ENCODE peak calls at places on chromosomes 11 and 22, in four cellular contexts. R, F, Y and U are unnamed samples.

GRCh38 chr11:62922653-62923371 is 1.6 kb upstream of the CHRM1 start:
- DNase-seq in R (no peak), F (peak; percentile 87), Y (no peak), U (peak; percentile 87)

GRCh38 chr11:112321521-112322172 is 61.0 kb upstream of the PLET1 start:
- DNase-seq in R (peak; percentile 54), F (no peak), Y (peak; percentile 57), U (peak; percentile 62)

GRCh38 chr22:45833613-45834012 is 143.3 kb downstream of the WNT7B start:
- DNase-seq in R (no peak), F (no peak), Y (no peak), U (no peak)

GRCh38 chr11:35138606-35138948 is 394 bp upstream of the CD44 start:
- DNase-seq in R (peak; percentile 39), F (no peak), Y (no peak), U (no peak)

GRCh38 chr22:37229805-37230672 is 14.0 kb downstream of the RAC2 start:
- DNase-seq in R (no peak), F (peak; percentile 58), Y (peak; percentile 51), U (no peak)

GRCh38 chr11:47507016-47507631 is 45.8 kb downstream of the CELF1 start:
- DNase-seq in R (no peak), F (no peak), Y (no peak), U (no peak)

GRCh38 chr11:16606784-16607674 is 131.4 kb upstream of the C11orf58 start:
- DNase-seq in R (peak; percentile 50), F (peak; percentile 47), Y (no peak), U (peak; percentile 81)

GRCh38 chr11:122661182-122661945 is 5.8 kb downstream of the UBASH3B start:
- DNase-seq in R (no peak), F (no peak), Y (no peak), U (no peak)

GRCh38 chr11:100849009-100849913 is 162.2 kb downstream of the ARHGAP42 start:
- DNase-seq in R (no peak), F (no peak), Y (no peak), U (no peak)

GRCh38 chr11:124758355-124759267 is 3.5 kb downstream of the ESAM start:
- DNase-seq in R (peak; percentile 96), F (peak; percentile 65), Y (peak; percentile 59), U (peak; percentile 96)

GRCh38 chr22:45285431-45286058 is 796 bp downstream of the UPK3A start:
- DNase-seq in R (peak; percentile 81), F (no peak), Y (no peak), U (peak; percentile 84)

GRCh38 chr22:25475554-25476022 is 88.9 kb upstream of the GRK3 start:
- DNase-seq in R (no peak), F (no peak), Y (no peak), U (no peak)

GRCh38 chr11:44943118-44943517 is 7.6 kb downstream of the TP53I11 start:
- DNase-seq in R (no peak), F (no peak), Y (no peak), U (no peak)

GRCh38 chr22:41613456-41613855 is 7.4 kb downstream of the DESI1 start:
- DNase-seq in R (no peak), F (no peak), Y (no peak), U (no peak)

GRCh38 chr11:8773125-8773524 is 90.5 kb downstream of the RPL27A start:
- DNase-seq in R (no peak), F (no peak), Y (no peak), U (no peak)

GRCh38 chr11:8384199-8384821 is 120.6 kb upstream of the LMO1 start:
- DNase-seq in R (peak; percentile 74), F (peak; percentile 33), Y (no peak), U (peak; percentile 83)

GRCh38 chr11:126360049-126360446 is 4.6 kb downstream of the ST3GAL4 start:
- DNase-seq in R (no peak), F (no peak), Y (no peak), U (peak; percentile 26)

GRCh38 chr11:14376920-14377319 is 17.9 kb upstream of the RRAS2 start:
- DNase-seq in R (no peak), F (no peak), Y (no peak), U (peak; percentile 33)

GRCh38 chr11:72326151-72326842 is 82.3 kb upstream of the PHOX2A start:
- DNase-seq in R (no peak), F (peak; percentile 67), Y (no peak), U (no peak)

GRCh38 chr11:13007702-13008435 is 1.2 kb upstream of the RASSF10 start:
- DNase-seq in R (no peak), F (no peak), Y (no peak), U (no peak)

GRCh38 chr22:41333806-41334205 is 32.5 kb downstream of the ZC3H7B start:
- DNase-seq in R (no peak), F (no peak), Y (no peak), U (no peak)

GRCh38 chr22:23237201-23237798 is 57.0 kb downstream of the BCR start:
- DNase-seq in R (peak; percentile 61), F (peak; percentile 91), Y (no peak), U (peak; percentile 99)

GRCh38 chr11:61888043-61888442 is 3.3 kb downstream of the FADS3 start:
- DNase-seq in R (no peak), F (no peak), Y (no peak), U (peak; percentile 45)

GRCh38 chr11:34970480-34970879 is 54.1 kb downstream of the PDHX start:
- DNase-seq in R (no peak), F (no peak), Y (no peak), U (no peak)

GRCh38 chr11:131612576-131612975 is 242.2 kb downstream of the NTM start:
- DNase-seq in R (no peak), F (no peak), Y (no peak), U (no peak)

GRCh38 chr11:16779436-16779835 is 41.0 kb downstream of the C11orf58 start:
- DNase-seq in R (peak; percentile 69), F (peak; percentile 82), Y (peak; percentile 12), U (peak; percentile 82)

GRCh38 chr11:99325807-99326206 is 305.1 kb downstream of the CNTN5 start:
- DNase-seq in R (no peak), F (no peak), Y (no peak), U (no peak)

GRCh38 chr22:26737262-26737661 is 79.9 kb downstream of the MIAT start:
- DNase-seq in R (no peak), F (no peak), Y (no peak), U (no peak)

GRCh38 chr22:20204821-20205220 is 54.0 kb upstream of the CCDC188 start:
- DNase-seq in R (no peak), F (no peak), Y (no peak), U (no peak)

GRCh38 chr11:6240139-6240538 is 1.2 kb downstream of the CNGA4 start:
- DNase-seq in R (no peak), F (no peak), Y (no peak), U (no peak)

GRCh38 chr22:17629646-17630045 is 1.1 kb upstream of the ATP6V1E1 start:
- DNase-seq in R (no peak), F (no peak), Y (no peak), U (no peak)

GRCh38 chr11:44563716-44564115 is 1.7 kb upstream of the CD82 start:
- DNase-seq in R (no peak), F (no peak), Y (no peak), U (no peak)

GRCh38 chr22:24965822-24966626 is 13.5 kb downstream of the KIAA1671 start:
- DNase-seq in R (no peak), F (no peak), Y (no peak), U (no peak)

GRCh38 chr11:33920838-33921613 is 29.1 kb upstream of the LMO2 start:
- DNase-seq in R (no peak), F (no peak), Y (no peak), U (no peak)

DNA sequence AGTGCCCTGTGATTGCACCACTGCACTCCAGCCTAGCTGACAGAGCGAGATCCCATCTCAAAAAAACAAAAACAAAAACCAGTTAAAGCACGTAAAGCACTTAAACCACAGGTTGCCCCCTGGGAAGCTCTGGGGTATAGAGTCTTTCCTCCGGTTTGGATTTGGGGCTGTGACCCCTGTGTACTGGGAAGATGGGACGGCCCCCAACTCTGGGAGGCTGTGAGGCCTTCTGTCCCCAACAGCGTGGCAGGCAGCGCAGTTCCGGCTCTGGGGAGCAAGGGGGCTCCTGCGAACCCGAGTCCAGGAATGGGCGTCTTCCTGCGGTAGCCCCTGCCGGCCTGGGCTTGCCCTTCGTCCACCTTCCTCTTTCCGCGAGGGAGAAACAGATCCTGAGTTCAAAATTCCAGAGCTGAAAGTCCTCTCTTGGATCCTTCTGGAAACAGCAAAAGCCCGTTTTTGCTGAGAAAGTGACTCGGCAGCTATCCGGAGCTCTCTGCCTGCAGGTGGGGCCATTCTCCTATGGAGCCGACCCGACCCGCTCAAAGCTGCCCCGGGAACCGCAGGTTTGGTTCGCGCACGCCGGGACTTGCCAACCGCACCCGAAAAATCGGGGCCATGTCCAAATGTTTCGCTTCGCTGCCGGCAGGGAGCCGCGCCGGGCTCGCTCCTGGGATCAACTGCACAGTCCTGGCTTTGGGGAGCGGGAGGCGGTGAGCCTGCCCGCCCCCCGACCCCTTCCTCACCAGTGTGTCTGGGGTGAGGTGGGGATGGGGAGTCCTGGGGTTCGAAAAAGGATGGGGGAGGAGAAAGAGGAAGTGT is 36.3 kb upstream of the POLA2 start:
- DNase-seq in R (peak; percentile 69), F (peak; percentile 80), Y (no peak), U (peak; percentile 89)
- H3K9ac ChIP-seq in R (peak overlapping the region; percentile 6), F (peak overlapping the region; percentile 76), Y (peak overlapping the region; percentile 50), U (no peak overlapping the region)

DNA sequence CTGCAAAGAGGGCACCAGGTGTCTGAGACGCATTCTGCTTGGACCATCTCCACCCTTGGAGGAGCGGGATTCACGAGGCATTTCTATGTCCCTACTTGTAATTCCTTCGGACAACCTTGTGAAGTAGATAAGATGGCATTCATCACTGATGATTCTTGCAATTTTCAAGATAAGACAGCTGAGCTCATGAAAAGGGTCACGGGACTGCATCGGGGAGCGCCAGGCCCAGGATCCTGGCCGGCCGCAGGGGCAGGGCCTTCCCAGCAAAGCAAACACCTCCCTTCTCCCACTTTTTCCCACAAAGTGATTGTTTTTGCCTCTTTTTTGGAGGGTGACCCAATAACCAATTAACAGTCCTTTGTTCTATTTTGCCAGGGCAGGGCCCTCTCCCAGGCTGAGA is 8.4 kb downstream of the LIF start:
- DNase-seq in R (no peak), F (no peak), Y (no peak), U (no peak)
- H3K27ac ChIP-seq in R (no peak overlapping the region), F (no peak overlapping the region), Y (peak overlapping the region; percentile 85), U (no peak overlapping the region)

DNA sequence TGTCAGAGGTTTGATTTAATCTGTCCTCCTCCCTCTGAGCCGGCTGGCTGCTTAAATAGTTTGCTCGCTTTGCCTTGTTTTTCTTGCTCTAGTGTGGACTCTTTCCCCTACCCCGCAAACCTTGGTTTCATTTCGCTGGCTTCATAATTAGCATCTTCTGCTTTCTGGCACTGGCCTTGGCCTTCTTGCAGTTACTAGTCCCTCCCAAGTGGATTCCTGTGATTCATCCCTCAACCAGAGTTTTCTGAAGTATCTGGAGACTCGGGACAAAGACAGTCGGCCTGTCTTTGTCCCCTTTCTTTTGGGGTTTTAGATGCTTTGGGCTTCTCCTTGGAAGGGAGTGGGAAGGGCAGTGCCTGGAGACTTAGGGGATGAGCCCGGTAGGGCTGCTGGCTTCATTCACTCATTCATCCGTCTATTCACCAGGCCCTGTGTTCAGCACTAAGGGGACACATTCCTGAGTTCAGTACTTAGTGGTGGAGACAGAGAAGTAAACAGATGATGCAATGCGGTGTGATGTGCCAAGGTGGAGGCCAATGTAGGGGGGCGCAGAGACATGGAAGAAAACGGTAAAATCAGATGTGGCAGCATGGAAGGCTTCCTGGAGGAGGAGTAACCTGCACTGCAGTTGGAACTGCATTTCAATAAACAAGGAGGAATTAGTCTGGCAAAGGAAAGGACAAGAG is 21.1 kb downstream of the GRIK4 start:
- DNase-seq in R (no peak), F (no peak), Y (no peak), U (no peak)
- H3K9ac ChIP-seq in R (no peak overlapping the region), F (no peak overlapping the region), Y (no peak overlapping the region), U (no peak overlapping the region)

GRCh38 chr22:47000256-47000655 is 237.8 kb downstream of the TBC1D22A start:
- DNase-seq in R (no peak), F (no peak), Y (no peak), U (no peak)
- H3K27ac ChIP-seq in R (no peak overlapping the region), F (no peak overlapping the region), Y (no peak overlapping the region), U (no peak overlapping the region)

GRCh38 chr11:128705124-128705920 is 11.4 kb downstream of the FLI1 start:
- DNase-seq in R (no peak), F (no peak), Y (no peak), U (no peak)
- H3K9ac ChIP-seq in R (no peak overlapping the region), F (no peak overlapping the region), Y (no peak overlapping the region), U (no peak overlapping the region)